ENCODE peak calls at places on chromosomes 12 and 14, in seven cellular contexts. Z is CD4-positive, alpha-beta T cell; H is heart left ventricle; L is pancreas; M is GM12865; W is uterus; C is neural crest cell. B is an unnamed sample.

GRCh38 chr14:50056457-50056856 is 59.9 kb downstream of the VCPKMT start:
- DNase-seq in Z (no peak), H (no peak), L (no peak), M (no peak), W (no peak), C (no peak), B (no peak)

GRCh38 chr12:78406776-78407335 is 457.7 kb upstream of the SYT1 start:
- DNase-seq in Z (no peak), H (no peak), L (no peak), M (peak; percentile 44), W (no peak), C (no peak), B (no peak)

GRCh38 chr14:64856528-64857445 is 22.9 kb downstream of the SPTB start:
- DNase-seq in Z (no peak), H (no peak), L (no peak), M (no peak), W (no peak), C (no peak), B (no peak)

GRCh38 chr14:100605230-100605629 is 18.0 kb upstream of the BEGAIN start:
- DNase-seq in Z (no peak), H (no peak), L (peak; percentile 39), M (no peak), W (no peak), C (no peak), B (no peak)

GRCh38 chr12:104147346-104147745 is 9.3 kb upstream of the NFYB start:
- DNase-seq in Z (no peak), H (no peak), L (peak; percentile 42), M (no peak), W (no peak), C (no peak), B (no peak)

GRCh38 chr12:123853401-123854070 is 91.4 kb downstream of the DNAH10 start:
- DNase-seq in Z (no peak), H (peak; percentile 20), L (no peak), M (no peak), W (no peak), C (no peak), B (no peak)

GRCh38 chr14:42229294-42229693 is 622.6 kb downstream of the LRFN5 start:
- DNase-seq in Z (no peak), H (no peak), L (peak; percentile 28), M (no peak), W (no peak), C (no peak), B (no peak)

GRCh38 chr14:56244138-56244789 is 126.1 kb downstream of the PELI2 start:
- DNase-seq in Z (no peak), H (no peak), L (no peak), M (no peak), W (no peak), C (no peak), B (no peak)

GRCh38 chr12:29207120-29207519 is 58.0 kb downstream of the FAR2 start:
- DNase-seq in Z (no peak), H (no peak), L (no peak), M (no peak), W (no peak), C (no peak), B (no peak)
- TF ChIP-seq CTCF in Z (no peak), H (no peak), L (no peak), M (no peak), W (no peak), C (no peak), B (no peak)

GRCh38 chr14:91413547-91414474 is 3.8 kb downstream of the CCDC88C start:
- DNase-seq in Z (peak; percentile 45), H (no peak), L (peak; percentile 95), M (no peak), W (no peak), C (no peak), B (no peak)
- TF ChIP-seq CTCF in Z (no peak), H (no peak), L (no peak), M (no peak), W (no peak), C (no peak), B (no peak)

DNA sequence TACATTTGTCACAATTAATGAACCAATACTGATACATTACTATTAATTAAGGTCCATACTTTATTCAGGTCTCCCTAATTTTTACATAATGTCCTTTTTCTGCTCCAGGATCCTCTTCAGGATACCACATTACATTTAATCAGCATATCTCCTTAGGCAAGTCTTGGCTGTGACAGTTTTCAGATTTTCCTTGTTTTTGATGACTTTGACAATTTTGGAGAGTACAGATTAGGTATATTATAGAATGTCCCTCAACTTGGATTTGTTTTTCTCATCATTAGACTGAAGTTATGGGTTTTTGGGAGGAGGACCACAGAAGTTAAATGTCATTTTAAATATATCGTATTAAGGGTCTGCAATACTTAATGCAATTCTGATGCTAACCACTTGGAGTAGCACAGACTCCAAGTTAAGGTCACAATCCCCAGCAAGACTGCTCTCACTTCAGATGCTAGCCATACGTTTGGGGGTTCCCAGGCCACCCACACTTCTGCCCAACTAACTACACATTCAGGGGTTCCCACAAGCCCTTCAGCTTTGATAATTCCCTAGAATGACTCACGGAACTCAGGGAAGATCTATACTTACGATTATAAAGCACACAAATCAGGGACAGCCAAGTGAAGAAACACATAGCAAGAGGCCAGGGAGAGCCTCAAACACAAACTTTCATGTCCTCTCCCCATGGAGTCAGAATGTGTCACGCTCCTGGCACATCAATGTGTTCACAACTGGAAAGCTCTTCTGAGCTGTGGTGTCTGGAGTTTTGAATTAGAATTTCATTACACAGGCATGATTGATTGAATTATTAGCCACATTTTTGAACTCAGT is 17.0 kb upstream of the NUBPL start:
- DNase-seq in Z (no peak), H (no peak), L (no peak), M (peak; percentile 37), W (no peak), C (no peak), B (no peak)
- TF ChIP-seq CTCF in Z (no peak), H (peak; percentile 46), L (no peak), M (no peak), W (no peak), C (peak; percentile 41), B (no peak)

DNA sequence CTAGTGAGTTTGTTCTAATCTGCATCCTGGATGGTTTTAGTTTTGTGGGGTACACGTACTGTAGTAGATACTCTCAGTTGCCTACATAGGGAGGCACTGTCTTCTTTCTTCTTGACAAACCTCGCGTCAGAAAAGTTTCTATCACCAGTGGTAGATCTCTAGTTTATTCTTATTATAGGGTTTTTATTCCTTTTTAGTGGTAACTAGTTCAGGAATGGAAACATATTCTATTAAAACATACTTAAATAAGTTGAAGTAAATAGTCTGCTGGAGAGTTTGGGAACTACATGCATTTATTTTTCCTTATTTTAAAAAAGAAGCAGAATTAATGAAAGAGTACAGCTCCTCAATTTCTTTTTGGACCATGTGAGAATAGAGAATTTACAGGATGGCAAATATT is 33.6 kb upstream of the OR9K2 start:
- DNase-seq in Z (no peak), H (no peak), L (no peak), M (no peak), W (no peak), C (no peak), B (no peak)
- TF ChIP-seq CTCF in Z (no peak), H (no peak), L (no peak), M (no peak), W (no peak), C (peak; percentile 47), B (no peak)

GRCh38 chr14:76699209-76699608 is 62.1 kb upstream of the VASH1 start:
- DNase-seq in Z (no peak), H (no peak), L (no peak), M (no peak), W (no peak), C (no peak), B (no peak)
- TF ChIP-seq CTCF in Z (no peak), H (no peak), L (no peak), M (no peak), W (no peak), C (no peak), B (no peak)

B was measured in omental fat pad.